ENCODE peak calls at places on chromosomes 1 and 21, in seven cellular contexts. P is stimulated activated CD4-positive, alpha-beta T cell treated with anti-CD3 and anti-CD28 coated beads, Interleukin-4, amount 100 ng/mL, for 24 hours; L is stimulated activated CD8-positive, alpha-beta memory T cell treated with anti-CD3 and anti-CD28 coated beads, Interleukin-15, amount 100 ng/mL, for 48 hours; D is hippocampal formation; W is GM23248; G is H4; R is activated naive CD4-positive, alpha-beta T cell treated with Interleukin-2 at 50 U/mL for 16 hours. H is an unnamed sample.

GRCh38 chr1:246418565-246419312 is 88.3 kb downstream of the SMYD3 start:
- DNase-seq in P (no peak), L (no peak), D (no peak), W (no peak), G (no peak), R (no peak), H (no peak)

GRCh38 chr1:178341218-178341956 is 155.4 kb downstream of the CLEC20A start:
- DNase-seq in P (no peak), L (no peak), D (no peak), W (peak), G (peak), R (no peak), H (no peak)

GRCh38 chr1:106038260-106038659 is 1018.2 kb upstream of the PRMT6 start:
- DNase-seq in P (no peak), L (no peak), D (no peak), W (no peak), G (no peak), R (no peak), H (no peak)

GRCh38 chr1:85200367-85200869 is 398 bp downstream of the SYDE2 start:
- DNase-seq in P (peak), L (peak), D (no peak), W (peak), G (no peak), R (peak), H (no peak)

GRCh38 chr1:221712776-221713431 is 29.0 kb downstream of the DUSP10 start:
- DNase-seq in P (peak), L (peak), D (no peak), W (peak), G (no peak), R (peak), H (no peak)

GRCh38 chr21:29196021-29196663 is 65.7 kb downstream of the MAP3K7CL start:
- DNase-seq in P (peak), L (peak), D (peak), W (peak), G (peak), R (peak), H (peak)

GRCh38 chr1:53895421-53895820 is 1.4 kb downstream of the DIO1 start:
- DNase-seq in P (no peak), L (no peak), D (no peak), W (peak), G (no peak), R (no peak), H (no peak)

GRCh38 chr1:91349524-91349923 is 55.1 kb downstream of the HFM1 start:
- DNase-seq in P (no peak), L (no peak), D (no peak), W (peak), G (no peak), R (no peak), H (no peak)

GRCh38 chr1:184890539-184890973 is 83.8 kb downstream of the NIBAN1 start:
- DNase-seq in P (peak), L (peak), D (no peak), W (peak), G (peak), R (peak), H (no peak)

GRCh38 chr1:225765982-225766674 is 11.5 kb upstream of the SRP9 start:
- DNase-seq in P (no peak), L (no peak), D (no peak), W (no peak), G (no peak), R (no peak), H (no peak)

GRCh38 chr1:202811296-202812175 is 782 bp downstream of the PCAT6 start:
- DNase-seq in P (peak), L (no peak), D (no peak), W (peak), G (no peak), R (peak), H (no peak)

H was measured in CD14-positive monocyte.